ENCODE peak calls at places on chromosomes 2 and 18, in six cellular contexts. Q, F, N, V, U and H are unnamed samples. For H3K4me1, the result is how much of the 10 kb centered on the place peaks cover.

GRCh38 chr2:17688600-17688999 is 65.0 kb downstream of the SMC6 start:
- DNase-seq in F (no peak), V (no peak), Q (no peak), N (no peak), U (no peak), H (no peak)

GRCh38 chr2:140711867-140712266 is 1418.9 kb downstream of the LRP1B start:
- DNase-seq in F (no peak), N (peak), V (no peak), U (no peak), Q (no peak), H (no peak)

GRCh38 chr18:63181706-63182105 is 137.9 kb downstream of the BCL2 start:
- DNase-seq in F (no peak), N (no peak), V (no peak), Q (no peak), U (no peak), H (no peak)

GRCh38 chr2:3849213-3849612 is 145.8 kb downstream of the DCDC2C start:
- DNase-seq in U (no peak), Q (no peak), V (no peak), N (no peak), F (no peak), H (no peak)

GRCh38 chr2:191478754-191479679 is 198.9 kb upstream of the NABP1 start:
- DNase-seq in F (no peak), U (peak), Q (no peak), N (no peak), V (no peak), H (no peak)

GRCh38 chr2:75100011-75100680 is 99.2 kb downstream of the TACR1 start:
- DNase-seq in F (no peak), U (no peak), Q (no peak), N (peak), V (no peak), H (peak)

GRCh38 chr2:204479557-204479956 is 65.7 kb upstream of the PARD3B start:
- DNase-seq in Q (no peak), N (peak), U (no peak), V (no peak), F (no peak), H (peak)

GRCh38 chr2:62814132-62814531 is 108.6 kb downstream of the EHBP1 start:
- DNase-seq in V (no peak), Q (no peak), U (no peak), N (peak), F (no peak), H (peak)

GRCh38 chr18:58176915-58177717 is 133.1 kb downstream of the NEDD4L start:
- DNase-seq in U (no peak), F (peak), N (peak), Q (peak), V (no peak), H (peak)

GRCh38 chr2:221455214-221455613 is 116.9 kb downstream of the EPHA4 start:
- DNase-seq in U (no peak), N (no peak), Q (no peak), F (no peak), V (no peak), H (no peak)

GRCh38 chr18:41486581-41486980 is 468.5 kb upstream of the PIK3C3 start:
- DNase-seq in V (no peak), N (no peak), U (no peak), Q (no peak), F (no peak), H (no peak)

GRCh38 chr2:101145406-101145805 is 5.8 kb downstream of the TBC1D8 start:
- DNase-seq in V (no peak), U (no peak), N (no peak), Q (no peak), F (no peak), H (peak)

GRCh38 chr2:170842785-170843184 is 26.1 kb downstream of the GAD1 start:
- DNase-seq in F (no peak), V (no peak), U (no peak), N (peak), Q (no peak), H (peak)

GRCh38 chr18:38077219-38077618 is 511.6 kb upstream of the CELF4 start:
- DNase-seq in V (no peak), U (no peak), F (no peak), Q (no peak), N (peak), H (peak)

GRCh38 chr2:218046234-218046633 is 22.8 kb upstream of the RUFY4 start:
- DNase-seq in U (no peak), Q (no peak), N (no peak), V (no peak), F (no peak), H (no peak)

GRCh38 chr2:19733951-19734425 is 167.8 kb downstream of the TTC32 start:
- DNase-seq in Q (no peak), F (no peak), N (peak), U (no peak), V (no peak), H (no peak)

GRCh38 chr2:23256643-23257042 is 128.3 kb upstream of the KLHL29 start:
- DNase-seq in U (no peak), N (no peak), Q (no peak), V (no peak), F (no peak), H (no peak)

GRCh38 chr2:175183674-175184073 is 2.2 kb upstream of the ATP5MC3 start:
- DNase-seq in F (no peak), N (no peak), Q (no peak), V (no peak), U (no peak), H (no peak)

DNA sequence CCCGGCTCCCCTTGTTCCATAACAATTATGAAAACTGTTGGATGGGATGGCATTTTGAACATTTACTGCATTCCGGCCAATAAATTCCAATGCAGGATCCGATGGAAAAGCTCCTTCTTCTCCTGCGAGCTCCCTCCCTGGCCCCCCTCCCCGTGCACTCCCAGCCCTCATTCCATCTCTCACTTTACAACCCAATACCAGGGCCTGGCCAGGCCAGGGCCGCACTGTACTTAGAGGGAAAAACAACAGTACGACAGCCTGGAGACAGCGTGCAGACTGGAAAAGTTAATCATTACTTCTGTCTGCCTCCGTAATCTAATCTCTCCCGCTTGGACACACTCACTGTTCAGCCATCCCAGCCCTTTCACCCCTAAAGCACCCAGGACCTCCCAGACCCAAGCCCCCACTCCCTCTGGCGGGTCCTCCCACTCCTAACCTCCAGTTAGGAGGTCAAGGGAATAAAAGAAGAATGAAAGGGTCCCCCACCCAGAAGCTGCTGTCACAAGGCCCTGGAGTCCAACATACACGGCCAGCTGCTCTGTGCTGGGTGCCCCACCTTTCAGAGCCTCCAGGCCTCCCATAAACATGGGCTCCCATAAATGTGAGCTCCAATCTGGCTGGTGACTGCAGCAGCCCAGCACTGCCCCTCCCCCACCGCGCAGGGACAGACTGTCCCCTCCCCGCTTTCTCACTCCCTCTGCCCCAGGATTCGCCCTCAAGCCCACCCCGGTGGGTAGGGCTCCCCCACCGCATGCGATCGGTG is 20.6 kb downstream of the SMAD7 start:
- DNase-seq in U (no peak), Q (no peak), N (peak), F (no peak), V (no peak), H (no peak)
- H3K4me1 ChIP-seq in U (half or more), Q (under half), N (half or more), F (half or more), V (half or more), H (under half)

DNA sequence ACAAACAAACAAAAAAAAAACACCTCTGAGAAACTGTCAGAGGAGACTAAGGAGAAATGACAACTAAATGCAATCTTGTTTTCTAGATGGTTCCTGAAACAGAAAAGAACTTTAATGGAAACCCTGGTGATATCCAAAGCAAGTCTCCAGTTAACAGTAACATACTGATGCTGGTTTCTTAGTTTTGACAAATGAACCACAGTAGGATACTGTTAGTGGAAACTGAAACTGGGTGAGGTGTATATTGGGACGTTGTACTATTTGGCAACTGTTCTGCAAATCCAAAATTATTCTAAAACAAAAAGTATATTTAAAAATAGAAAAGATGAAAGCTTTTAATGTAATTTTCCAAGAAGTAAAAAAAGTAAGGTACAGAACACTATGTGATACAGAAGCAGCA is 11.4 kb downstream of the SESTD1 start:
- DNase-seq in N (no peak), F (no peak), V (no peak), U (no peak), Q (no peak), H (no peak)
- H3K27ac ChIP-seq in N (no peak), F (no peak), V (no peak), U (no peak), Q (no peak), H (no peak)

GRCh38 chr2:183057333-183057985 is 19.2 kb upstream of the NCKAP1 start:
- DNase-seq in F (no peak), N (no peak), V (no peak), Q (no peak), U (no peak), H (no peak)

GRCh38 chr2:183063083-183063482 is 15.5 kb upstream of the DUSP19 start:
- DNase-seq in N (peak), F (no peak), V (no peak), Q (no peak), U (no peak), H (peak)

GRCh38 chr2:183059561-183059960 is 19.0 kb upstream of the DUSP19 start:
- DNase-seq in V (peak), Q (no peak), N (peak), F (no peak), U (no peak), H (peak)

DNA sequence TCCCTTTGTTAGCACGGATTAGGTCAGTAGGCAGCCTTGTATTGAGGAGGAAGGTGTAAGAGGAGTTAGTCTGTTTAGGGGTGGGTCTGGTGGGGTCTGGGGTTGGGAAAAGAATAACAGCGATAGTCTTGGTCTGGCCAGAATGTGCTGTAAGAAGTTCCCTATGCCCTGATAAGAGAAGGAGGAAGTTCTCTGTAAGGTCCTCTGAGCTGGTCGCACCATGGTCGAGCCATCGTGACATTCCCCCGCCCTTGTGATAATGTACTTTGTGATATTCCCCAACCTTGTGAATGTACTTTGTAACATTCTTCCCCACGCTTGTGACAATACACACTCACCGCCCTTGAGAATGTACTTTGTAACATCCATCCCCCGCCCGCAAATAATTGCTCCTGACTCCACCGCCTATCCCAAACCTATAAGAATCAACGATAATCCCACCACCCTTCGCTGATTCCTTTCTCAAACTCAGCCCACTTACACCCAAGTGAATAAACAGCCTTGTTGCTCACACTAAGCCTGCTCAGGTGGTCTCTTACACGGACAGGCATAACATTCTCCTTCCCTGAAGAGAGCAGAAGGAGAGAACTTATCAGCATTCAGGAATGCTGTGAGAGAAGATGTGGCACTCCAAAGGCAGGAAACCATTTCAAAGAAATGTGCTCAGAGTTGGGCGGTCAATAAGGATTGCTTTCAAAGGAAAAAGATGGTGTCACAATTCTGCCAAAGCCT is 17.9 kb upstream of the DUSP19 start:
- DNase-seq in N (no peak), V (no peak), U (no peak), F (no peak), Q (no peak), H (no peak)
- H3K4me1 ChIP-seq in N (under half), V (under half), U (under half), F (under half), Q (under half), H (under half)

GRCh38 chr2:160339291-160339690 is 139.2 kb upstream of the ITGB6 start:
- DNase-seq in F (no peak), V (no peak), Q (no peak), N (no peak), U (no peak), H (no peak)
- H3K27ac ChIP-seq in F (no peak), V (no peak), Q (no peak), N (no peak), U (no peak), H (no peak)

GRCh38 chr2:121696410-121696930 is 40.2 kb downstream of the NIFK start:
- DNase-seq in N (no peak), Q (no peak), V (no peak), F (no peak), U (no peak), H (no peak)

GRCh38 chr2:121695179-121695451 is 41.6 kb downstream of the NIFK start:
- DNase-seq in N (no peak), F (no peak), U (no peak), Q (no peak), V (no peak), H (no peak)

GRCh38 chr2:121699421-121700328 is 37.0 kb downstream of the NIFK start:
- DNase-seq in V (peak), Q (no peak), N (peak), U (peak), F (no peak), H (peak)

GRCh38 chr2:121698318-121698930 is 38.3 kb downstream of the NIFK start:
- DNase-seq in N (no peak), V (no peak), U (peak), F (no peak), Q (no peak), H (no peak)

GRCh38 chr2:121697108-121697631 is 39.5 kb downstream of the NIFK start:
- DNase-seq in U (peak), V (no peak), Q (no peak), F (no peak), N (no peak), H (no peak)
- H3K4me1 ChIP-seq in U (under half), V (under half), Q (under half), F (under half), N (under half), H (under half)

GRCh38 chr2:65025453-65026128 is 30.6 kb upstream of the CEP68 start:
- DNase-seq in F (no peak), U (no peak), V (no peak), N (no peak), Q (no peak), H (no peak)

GRCh38 chr2:65026640-65027464 is 29.4 kb upstream of the CEP68 start:
- DNase-seq in U (no peak), N (no peak), F (no peak), V (no peak), Q (no peak), H (no peak)

GRCh38 chr2:65026154-65026553 is 30.1 kb upstream of the CEP68 start:
- DNase-seq in V (no peak), N (no peak), F (no peak), Q (no peak), U (no peak), H (no peak)

GRCh38 chr2:65030481-65030880 is 25.7 kb upstream of the CEP68 start:
- DNase-seq in N (no peak), U (no peak), F (no peak), V (no peak), Q (no peak), H (no peak)

DNA sequence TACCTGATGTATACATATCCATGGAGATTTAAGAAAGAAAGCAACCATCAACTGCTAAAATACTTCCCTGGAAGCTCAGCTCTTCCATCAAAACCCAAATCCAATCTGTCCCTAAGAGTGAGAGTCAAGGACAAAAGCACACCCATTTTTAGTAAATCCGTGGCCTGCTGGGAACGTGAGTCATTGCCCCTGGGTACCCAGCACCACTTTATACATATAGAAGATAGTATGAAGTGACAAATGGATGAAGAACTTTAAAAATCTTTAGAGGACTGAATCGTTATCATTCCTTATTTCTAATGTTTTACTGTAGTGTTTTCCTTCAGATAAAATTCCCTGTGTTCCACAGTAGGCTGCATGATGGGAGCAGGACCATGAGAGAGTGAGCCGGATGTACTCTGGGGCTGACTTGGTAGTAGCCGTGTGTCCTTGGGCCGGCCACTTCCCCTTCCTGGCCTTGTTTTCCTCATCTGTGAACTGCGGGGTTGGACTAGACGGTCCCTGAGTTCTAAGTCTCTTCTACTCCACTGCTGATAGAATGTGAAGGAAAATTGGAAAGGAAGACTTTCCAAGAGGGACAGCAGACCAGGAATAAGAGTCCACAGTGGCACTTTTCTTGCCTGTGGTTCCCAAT is 28.5 kb upstream of the CEP68 start:
- DNase-seq in U (no peak), N (no peak), V (no peak), Q (no peak), F (no peak), H (no peak)
- H3K27ac ChIP-seq in U (peak), N (no peak), V (no peak), Q (no peak), F (no peak), H (no peak)

GRCh38 chr2:167454036-167454435 is 565.8 kb downstream of the XIRP2 start:
- DNase-seq in V (no peak), Q (no peak), N (no peak), F (no peak), U (no peak), H (no peak)

GRCh38 chr2:167451496-167452289 is 563.4 kb downstream of the XIRP2 start:
- DNase-seq in V (no peak), U (no peak), Q (no peak), N (no peak), F (no peak), H (no peak)

DNA sequence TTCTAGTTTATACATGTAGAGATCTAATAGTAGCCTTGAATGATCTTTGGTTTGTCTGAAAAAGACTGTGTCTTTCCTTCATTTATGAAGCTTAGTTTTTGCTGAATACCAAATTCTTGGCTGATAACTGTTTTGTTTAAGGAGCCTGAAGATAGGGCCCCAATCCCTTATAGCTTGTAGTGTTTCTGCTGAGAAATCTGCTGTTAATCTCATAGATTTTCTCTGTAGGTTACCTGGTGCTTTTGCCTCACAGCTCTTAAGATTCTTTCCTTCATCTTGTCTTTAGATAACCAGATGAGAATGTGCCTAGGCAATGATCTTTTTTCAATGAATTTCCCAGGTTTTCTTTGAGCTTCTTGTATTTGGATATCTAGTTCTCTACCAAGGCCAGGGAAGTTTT is 562.1 kb downstream of the XIRP2 start:
- DNase-seq in N (no peak), V (no peak), Q (no peak), F (no peak), U (no peak), H (no peak)
- H3K4me1 ChIP-seq in N (under half), V (under half), Q (under half), F (under half), U (under half), H (under half)

GRCh38 chr2:173914055-173914922 is 50.9 kb downstream of the SP3 start:
- DNase-seq in U (no peak), V (no peak), Q (no peak), N (no peak), F (no peak), H (no peak)
- H3K27ac ChIP-seq in U (no peak), V (no peak), Q (no peak), N (no peak), F (no peak), H (no peak)

DNA sequence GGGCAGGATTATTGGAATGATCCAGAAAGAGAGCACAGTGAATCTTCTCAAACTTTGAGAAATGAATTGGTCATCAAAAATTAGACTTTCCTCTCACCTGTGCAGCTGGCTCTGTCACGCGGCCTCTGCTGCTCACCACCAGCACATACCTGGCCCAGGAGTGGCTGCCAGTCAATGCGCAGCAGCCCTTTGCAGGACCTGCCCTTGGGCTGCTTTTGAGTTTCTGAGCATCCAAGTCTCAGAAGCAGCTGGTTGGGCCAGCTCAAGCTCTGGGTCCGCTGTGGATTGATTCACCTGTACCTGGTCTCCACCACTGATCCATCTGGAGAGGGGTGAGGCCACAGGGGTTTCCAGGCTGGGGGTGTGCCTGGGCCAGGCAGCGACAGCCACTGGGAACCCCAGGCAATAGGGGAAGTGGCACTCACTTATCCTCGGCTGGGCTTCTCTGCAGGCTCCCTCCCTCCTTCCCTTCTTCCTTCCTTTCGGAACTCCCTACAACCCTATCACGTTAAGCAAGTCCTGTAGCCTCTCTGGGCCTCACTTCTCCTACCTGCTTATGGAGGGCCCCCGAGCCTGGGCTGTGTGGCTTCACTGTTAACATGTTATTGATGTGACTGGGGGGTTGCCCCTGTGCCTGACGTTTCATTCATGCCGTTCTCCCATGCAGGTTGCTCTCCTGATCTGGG is 48.1 kb downstream of the SH3BP4 start:
- DNase-seq in U (no peak), V (no peak), N (no peak), F (no peak), Q (no peak), H (no peak)
- H3K4me1 ChIP-seq in U (under half), V (under half), N (half or more), F (under half), Q (under half), H (under half)